ENCODE peak calls at places on chromosomes 16 and 17, in ten cellular contexts. Q is HL-60; B is heart right ventricle; X is thyroid gland; G is NB4; Z is HEK293T; R is CD8-positive, alpha-beta T cell; H is activated naive CD4-positive, alpha-beta T cell; V is AML-193; M is stimulated activated CD4-positive, alpha-beta T cell treated with anti-CD3 and anti-CD28 coated beads, Interleukin-2, amount 100 ng/mL, for 24 hours. S is an unnamed sample.

GRCh38 chr17:73285916-73286862 is 24.5 kb upstream of the CPSF4L start:
- DNase-seq in Q (no peak), H (no peak), M (no peak), G (no peak), Z (no peak), X (no peak), B (no peak), R (no peak), V (no peak), S (no peak)

GRCh38 chr16:75452464-75453190 is 11.9 kb downstream of the TMEM170A start:
- DNase-seq in V (no peak), B (no peak), H (no peak), Q (no peak), R (no peak), X (no peak), G (no peak), M (no peak), Z (no peak), S (no peak)

GRCh38 chr16:87681990-87682570 is 79.8 kb downstream of the JPH3 start:
- DNase-seq in B (no peak), Z (no peak), Q (no peak), R (no peak), V (peak; percentile 5), M (no peak), X (no peak), G (peak; percentile 41), H (no peak), S (no peak)

GRCh38 chr17:2235792-2236365 is 67.7 kb downstream of the SMG6 start:
- DNase-seq in V (no peak), X (no peak), B (no peak), H (no peak), R (no peak), G (no peak), Z (no peak), M (no peak), Q (no peak), S (peak; percentile 49)

GRCh38 chr17:66661411-66661843 is 173.5 kb upstream of the CACNG5 start:
- DNase-seq in B (no peak), R (no peak), V (no peak), Q (peak; percentile 53), Z (no peak), G (peak; percentile 48), H (no peak), X (peak; percentile 20), M (no peak), S (no peak)

GRCh38 chr16:81394416-81394815 is 50.2 kb upstream of the CMIP start:
- DNase-seq in M (no peak), H (no peak), X (no peak), B (no peak), G (no peak), R (no peak), Z (no peak), V (no peak), Q (no peak), S (no peak)

GRCh38 chr17:51926448-51926847 is 232.1 kb downstream of the CA10 start:
- DNase-seq in H (no peak), B (no peak), V (no peak), Z (no peak), Q (no peak), X (no peak), R (no peak), M (no peak), G (no peak), S (no peak)

GRCh38 chr16:13143551-13143950 is 242.2 kb downstream of the SHISA9 start:
- DNase-seq in B (no peak), V (no peak), H (no peak), G (no peak), X (no peak), M (no peak), Q (no peak), Z (no peak), R (no peak), S (no peak)

GRCh38 chr17:6775871-6776405 is at the start of gene FBXO39:
- DNase-seq in G (no peak), V (no peak), X (no peak), R (peak; percentile 28), M (no peak), B (peak; percentile 25), Q (no peak), H (no peak), Z (no peak), S (no peak)

GRCh38 chr16:66423177-66423576 is 3.9 kb upstream of the BEAN1 start:
- DNase-seq in M (no peak), V (no peak), B (no peak), G (no peak), H (no peak), Q (no peak), X (no peak), R (no peak), Z (no peak), S (no peak)

GRCh38 chr16:9297437-9298113 is 206.1 kb downstream of the HAPSTR1 start:
- DNase-seq in B (peak; percentile 29), M (no peak), G (peak; percentile 21), Z (peak; percentile 75), X (peak; percentile 36), Q (no peak), V (no peak), R (no peak), H (no peak), S (peak; percentile 41)

GRCh38 chr16:2480948-2481347 is 6.0 kb downstream of the TBC1D24 start:
- DNase-seq in G (no peak), Z (no peak), X (peak; percentile 92), V (no peak), Q (no peak), H (no peak), B (no peak), M (no peak), R (no peak), S (no peak)

GRCh38 chr17:39763046-39763800 is 25.5 kb downstream of the GRB7 start:
- DNase-seq in V (no peak), R (no peak), G (no peak), Z (no peak), X (no peak), B (no peak), M (no peak), Q (no peak), H (no peak), S (no peak)

GRCh38 chr17:17439971-17440843 is 36.6 kb upstream of the MED9 start:
- DNase-seq in H (peak; percentile 54), Z (peak; percentile 71), Q (no peak), X (peak; percentile 98), V (peak; percentile 22), M (peak; percentile 80), B (peak; percentile 63), G (peak; percentile 81), R (peak; percentile 79), S (peak; percentile 52)

GRCh38 chr16:84941916-84942315 is 69.4 kb downstream of the ZDHHC7 start:
- DNase-seq in H (no peak), R (no peak), V (no peak), X (no peak), Z (no peak), M (no peak), G (no peak), B (no peak), Q (no peak), S (no peak)

GRCh38 chr17:33014751-33015150 is 23.1 kb downstream of the SPACA3 start:
- DNase-seq in V (no peak), H (no peak), X (no peak), B (no peak), G (no peak), R (no peak), Q (no peak), Z (no peak), M (no peak), S (no peak)

GRCh38 chr16:799948-800833 is at the start of gene GNG13:
- DNase-seq in M (no peak), H (no peak), X (no peak), V (no peak), G (no peak), Q (no peak), B (no peak), Z (no peak), R (no peak), S (no peak)

GRCh38 chr17:42459983-42460300 is 1.3 kb downstream of the ATP6V0A1 start:
- DNase-seq in B (no peak), Z (peak; percentile 17), M (no peak), G (peak; percentile 56), R (no peak), Q (no peak), H (no peak), V (peak; percentile 59), X (no peak), S (no peak)

GRCh38 chr17:8122391-8122922 is 1.4 kb downstream of the HES7 start:
- DNase-seq in V (no peak), Q (no peak), H (no peak), Z (no peak), M (no peak), X (no peak), B (no peak), R (no peak), G (peak; percentile 28), S (no peak)

GRCh38 chr16:48608452-48608851 is 1.5 kb downstream of the N4BP1 start:
- DNase-seq in X (no peak), B (no peak), V (peak; percentile 19), M (no peak), Z (no peak), Q (no peak), H (no peak), G (peak; percentile 58), R (peak; percentile 38), S (no peak)

S was measured in heart left ventricle.